ENCODE peak calls at places on chromosomes 5 and 9, in four cellular contexts. W, V, K and S are unnamed samples.

GRCh38 chr9:127186799-127187198 is 64.4 kb upstream of the ANGPTL2 start:
- DNase-seq in W (no peak), V (no peak), K (no peak), S (no peak)

GRCh38 chr9:88476491-88477271 is 58.3 kb upstream of the NXNL2 start:
- DNase-seq in W (peak), V (no peak), K (peak), S (no peak)

GRCh38 chr5:115583474-115583873 is 18.8 kb downstream of the TICAM2 start:
- DNase-seq in W (peak), V (no peak), K (no peak), S (no peak)

GRCh38 chr9:128027166-128027539 is 40.0 kb downstream of the NAIF1 start:
- DNase-seq in W (no peak), V (no peak), K (no peak), S (no peak)

GRCh38 chr5:759111-759741 is 25.3 kb downstream of the ZDHHC11B start:
- DNase-seq in W (no peak), V (peak), K (no peak), S (peak)

GRCh38 chr5:72185717-72186388 is 78.6 kb downstream of the MAP1B start:
- DNase-seq in W (peak), V (no peak), K (no peak), S (no peak)

GRCh38 chr5:13930721-13931246 is 13.7 kb downstream of the DNAH5 start:
- DNase-seq in W (peak), V (no peak), K (no peak), S (no peak)

GRCh38 chr5:109612278-109612905 is 77.3 kb upstream of the MAN2A1 start:
- DNase-seq in W (no peak), V (no peak), K (no peak), S (no peak)

GRCh38 chr9:4592886-4593285 is 69.2 kb upstream of the PLPP6 start:
- DNase-seq in W (peak), V (no peak), K (no peak), S (no peak)

GRCh38 chr5:76326559-76327351 is 76.3 kb upstream of the IQGAP2 start:
- DNase-seq in W (no peak), V (peak), K (no peak), S (no peak)

GRCh38 chr9:16171851-16172250 is 619.0 kb downstream of the CCDC171 start:
- DNase-seq in W (no peak), V (no peak), K (no peak), S (no peak)

GRCh38 chr9:131276107-131276888 is at the start of gene FAM78A:
- DNase-seq in W (peak), V (no peak), K (no peak), S (peak)

GRCh38 chr5:40551706-40552557 is 127.8 kb upstream of the PTGER4 start:
- DNase-seq in W (peak), V (no peak), K (no peak), S (no peak)

GRCh38 chr5:79858097-79858723 is 132.9 kb downstream of the MTX3 start:
- DNase-seq in W (peak), V (peak), K (peak), S (peak)

GRCh38 chr5:91641730-91642350 is 258.7 kb upstream of the ARRDC3 start:
- DNase-seq in W (peak), V (no peak), K (no peak), S (no peak)

GRCh38 chr9:133371261-133371711 is 4.6 kb downstream of the SURF4 start:
- DNase-seq in W (peak), V (no peak), K (no peak), S (peak)

GRCh38 chr9:131814714-131815113 is 74.8 kb upstream of the RAPGEF1 start:
- DNase-seq in W (no peak), V (no peak), K (no peak), S (no peak)

GRCh38 chr9:87699835-87700234 is 26.1 kb upstream of the CTSL start:
- DNase-seq in W (no peak), V (no peak), K (no peak), S (no peak)

GRCh38 chr5:137836997-137837396 is 30.7 kb upstream of the MYOT start:
- DNase-seq in W (peak), V (no peak), K (no peak), S (no peak)

GRCh38 chr9:33187519-33188218 is 20.5 kb upstream of the B4GALT1 start:
- DNase-seq in W (peak), V (no peak), K (no peak), S (no peak)

GRCh38 chr5:178266581-178266980 is 34.0 kb upstream of the PHYKPL start:
- DNase-seq in W (no peak), V (no peak), K (no peak), S (no peak)

GRCh38 chr5:42894057-42894456 is 82.4 kb upstream of the SELENOP start:
- DNase-seq in W (no peak), V (peak), K (no peak), S (no peak)

GRCh38 chr9:15873573-15874177 is 320.8 kb downstream of the CCDC171 start:
- DNase-seq in W (peak), V (no peak), K (no peak), S (no peak)

GRCh38 chr5:7869474-7870136 is 657 bp downstream of the MTRR start:
- DNase-seq in W (no peak), V (no peak), K (no peak), S (no peak)

GRCh38 chr5:54764102-54764501 is 221.3 kb downstream of the ESM1 start:
- DNase-seq in W (no peak), V (no peak), K (no peak), S (no peak)

GRCh38 chr9:115403753-115404152 is 285.8 kb upstream of the TNC start:
- DNase-seq in W (no peak), V (no peak), K (no peak), S (no peak)
- H3K27ac ChIP-seq in W (no peak), V (no peak), K (no peak), S (no peak)

GRCh38 chr5:139654875-139655491 is 6.8 kb downstream of the CXXC5 start:
- DNase-seq in W (no peak), V (no peak), K (no peak), S (no peak)
- H3K27ac ChIP-seq in W (peak), V (no peak), K (peak), S (no peak)

GRCh38 chr9:135345775-135346433 is 133.7 kb upstream of the PPP1R26 start:
- DNase-seq in W (no peak), V (no peak), K (no peak), S (no peak)
- H3K27ac ChIP-seq in W (no peak), V (no peak), K (no peak), S (no peak)

GRCh38 chr5:96942078-96942477 is 6.2 kb downstream of the LNPEP start:
- DNase-seq in W (peak), V (no peak), K (no peak), S (no peak)
- H3K27ac ChIP-seq in W (no peak), V (no peak), K (no peak), S (no peak)